ENCODE peak calls at places on chromosomes 2 and 18, in six cellular contexts. P is tibial artery, G is lower lobe of right lung, V is HepG2, N is GM12878, Q is heart right ventricle. B is an unnamed sample. For H3K36me3, the result is how much of the 10 kb centered on the place peaks cover.

GRCh38 chr18:47397671-47398319 is 146.3 kb upstream of the SKOR2 start:
- DNase-seq in P (no peak), G (no peak), V (peak), N (no peak), Q (no peak), B (no peak)

GRCh38 chr2:158845869-158846268 is 50.8 kb downstream of the DAPL1 start:
- DNase-seq in P (no peak), G (no peak), V (no peak), N (no peak), Q (no peak), B (no peak)

GRCh38 chr2:146642066-146642465 is 1202.8 kb upstream of the ACVR2A start:
- DNase-seq in P (no peak), G (no peak), V (peak), N (no peak), Q (no peak), B (no peak)

GRCh38 chr2:47108638-47109372 is 46.3 kb downstream of the STPG4 start:
- DNase-seq in P (no peak), G (no peak), V (no peak), N (no peak), Q (no peak), B (no peak)

GRCh38 chr2:118124293-118124891 is 36.1 kb downstream of the INSIG2 start:
- DNase-seq in P (peak), G (no peak), V (no peak), N (no peak), Q (no peak), B (no peak)

GRCh38 chr2:226618544-226618874 is 181.1 kb downstream of the IRS1 start:
- DNase-seq in P (no peak), G (no peak), V (no peak), N (no peak), Q (no peak), B (no peak)

GRCh38 chr2:121974919-121975654 is 219.6 kb downstream of the TSN start:
- DNase-seq in P (peak), G (peak), V (peak), N (peak), Q (peak), B (peak)

GRCh38 chr2:46451131-46451711 is 28.1 kb upstream of the TMEM247 start:
- DNase-seq in P (peak), G (no peak), V (no peak), N (no peak), Q (no peak), B (no peak)

GRCh38 chr2:120520454-120520853 is 174.5 kb downstream of the INHBB start:
- DNase-seq in P (no peak), G (no peak), V (no peak), N (no peak), Q (no peak), B (no peak)

GRCh38 chr2:75932996-75933395 is 222.3 kb upstream of the GCFC2 start:
- DNase-seq in P (no peak), G (no peak), V (no peak), N (no peak), Q (no peak), B (no peak)

GRCh38 chr2:19574788-19575260 is 216.4 kb upstream of the OSR1 start:
- DNase-seq in P (peak), G (peak), V (no peak), N (no peak), Q (peak), B (no peak)

GRCh38 chr2:72153924-72154323 is 6.3 kb upstream of the CYP26B1 start:
- DNase-seq in P (no peak), G (no peak), V (no peak), N (no peak), Q (no peak), B (no peak)

GRCh38 chr2:81672923-81673322 is 1368.4 kb upstream of the LRRTM1 start:
- DNase-seq in P (no peak), G (no peak), V (no peak), N (no peak), Q (no peak), B (no peak)

GRCh38 chr2:170409164-170409535 is 231.2 kb downstream of the MYO3B start:
- DNase-seq in P (peak), G (peak), V (peak), N (no peak), Q (peak), B (peak)

GRCh38 chr2:201809633-201810032 is 3.3 kb downstream of the CDK15 start:
- DNase-seq in P (no peak), G (no peak), V (no peak), N (no peak), Q (no peak), B (no peak)

GRCh38 chr2:234478121-234478858 is 18.6 kb downstream of the ARL4C start:
- DNase-seq in P (no peak), G (no peak), V (no peak), N (no peak), Q (no peak), B (no peak)

GRCh38 chr2:76953733-76954347 is 568.3 kb downstream of the LRRTM4 start:
- DNase-seq in P (no peak), G (no peak), V (peak), N (peak), Q (no peak), B (no peak)

GRCh38 chr2:52570716-52571115 is 1196.9 kb upstream of the CHAC2 start:
- DNase-seq in P (no peak), G (no peak), V (no peak), N (no peak), Q (no peak), B (no peak)

GRCh38 chr18:49114556-49114955 is 163.8 kb upstream of the SMAD7 start:
- DNase-seq in P (no peak), G (no peak), V (no peak), N (no peak), Q (no peak), B (no peak)

GRCh38 chr2:182924311-182924710 is 57.9 kb upstream of the FRZB start:
- DNase-seq in P (no peak), G (no peak), V (no peak), N (no peak), Q (no peak), B (no peak)

GRCh38 chr2:25825238-25825637 is 53.0 kb downstream of the ASXL2 start:
- DNase-seq in P (no peak), G (no peak), V (no peak), N (no peak), Q (no peak), B (no peak)

GRCh38 chr2:188751786-188752185 is 222.4 kb upstream of the COL3A1 start:
- DNase-seq in P (no peak), G (no peak), V (no peak), N (no peak), Q (no peak), B (no peak)

GRCh38 chr2:107584577-107584976 is 242.1 kb upstream of the RGPD4 start:
- DNase-seq in P (no peak), G (no peak), V (no peak), N (no peak), Q (no peak), B (no peak)

GRCh38 chr2:46122318-46122970 is 174.8 kb upstream of the EPAS1 start:
- DNase-seq in P (no peak), G (no peak), V (no peak), N (no peak), Q (no peak), B (peak)

GRCh38 chr2:108612514-108613183 is 78.4 kb downstream of the LIMS1 start:
- DNase-seq in P (no peak), G (peak), V (no peak), N (peak), Q (no peak), B (no peak)

GRCh38 chr18:13454363-13455150 is 236.0 kb downstream of the LDLRAD4 start:
- DNase-seq in P (no peak), G (no peak), V (no peak), N (no peak), Q (no peak), B (no peak)
- H3K27ac ChIP-seq in P (no peak), G (no peak), V (no peak), N (no peak), Q (no peak), B (no peak)

DNA sequence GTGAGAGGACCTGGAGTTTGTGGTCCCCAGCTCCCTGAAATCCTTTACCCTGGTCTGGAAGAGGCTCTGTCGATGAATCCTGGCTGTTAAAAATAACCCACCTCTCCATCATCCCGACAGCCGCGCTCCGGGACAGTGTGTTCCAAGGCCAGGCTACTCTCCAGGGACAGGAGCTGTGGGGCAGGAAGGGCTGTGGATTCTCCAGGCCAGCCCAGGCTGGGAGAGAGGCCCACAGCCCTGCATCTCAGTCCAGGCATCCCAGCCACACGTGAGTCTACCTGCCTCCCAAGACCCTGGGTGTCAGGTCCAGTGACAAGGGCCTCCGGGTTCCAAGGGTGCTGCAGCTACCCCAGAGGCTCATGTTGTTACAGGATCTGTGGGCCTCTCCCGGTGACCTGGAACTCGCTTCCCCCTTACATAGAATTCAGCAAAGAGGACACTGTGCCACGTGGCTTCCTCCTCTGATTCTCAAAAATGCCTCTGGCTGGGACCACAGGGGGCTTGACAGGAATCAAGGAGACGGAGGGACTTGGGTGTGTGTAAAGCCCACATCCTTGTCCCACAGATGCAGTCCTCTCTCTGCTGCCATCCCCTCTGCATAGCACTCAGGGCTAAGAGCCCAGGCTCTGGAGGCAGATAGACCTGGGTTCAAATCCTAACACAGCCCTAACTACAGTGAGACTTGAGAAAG is 17.3 kb downstream of the ADRA2B start:
- DNase-seq in P (peak), G (peak), V (no peak), N (no peak), Q (peak), B (no peak)
- H3K4me3 ChIP-seq in P (no peak), G (no peak), V (no peak), N (no peak), Q (no peak), B (no peak)

GRCh38 chr18:62294073-62294472 is 31.0 kb upstream of the TNFRSF11A start:
- DNase-seq in P (no peak), G (no peak), V (no peak), N (no peak), Q (no peak), B (no peak)

GRCh38 chr18:62284637-62285036 is 40.5 kb upstream of the TNFRSF11A start:
- DNase-seq in P (no peak), G (no peak), V (no peak), N (no peak), Q (no peak), B (no peak)

GRCh38 chr18:62287753-62288668 is 37.1 kb upstream of the TNFRSF11A start:
- DNase-seq in P (no peak), G (no peak), V (peak), N (no peak), Q (no peak), B (no peak)

GRCh38 chr18:62288669-62289016 is 36.5 kb upstream of the TNFRSF11A start:
- DNase-seq in P (no peak), G (no peak), V (no peak), N (no peak), Q (no peak), B (no peak)

DNA sequence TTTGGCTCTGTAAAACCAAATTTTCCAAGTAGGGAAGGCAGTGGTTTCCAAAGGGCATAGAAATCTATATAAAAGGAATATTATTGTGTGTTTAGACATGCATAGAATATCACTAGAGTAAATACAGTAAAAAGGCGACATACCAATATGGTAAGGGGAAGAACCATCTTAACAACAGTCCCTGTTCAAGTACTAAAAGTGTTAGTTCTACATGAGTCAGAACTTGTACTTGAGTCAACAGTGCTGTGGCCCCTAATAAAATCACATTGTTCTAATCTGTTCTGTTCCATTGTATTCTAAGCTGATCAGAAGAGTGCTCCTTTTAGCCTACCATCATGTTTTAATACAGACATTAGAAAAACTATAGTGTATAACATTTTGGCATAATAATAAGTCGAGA is 36.1 kb upstream of the TNFRSF11A start:
- DNase-seq in P (no peak), G (no peak), V (no peak), N (no peak), Q (no peak), B (no peak)
- H3K36me3 ChIP-seq in P (under half), G (under half), V (under half), N (under half), Q (half or more), B (under half)

GRCh38 chr2:12896283-12897014 is 179.7 kb downstream of the TRIB2 start:
- DNase-seq in P (no peak), G (no peak), V (no peak), N (no peak), Q (no peak), B (no peak)
- H3K27ac ChIP-seq in P (peak), G (no peak), V (no peak), N (no peak), Q (peak), B (no peak)

GRCh38 chr2:149329470-149330126 is 789 bp upstream of the LYPD6 start:
- DNase-seq in P (peak), G (peak), V (peak), N (no peak), Q (peak), B (no peak)

GRCh38 chr2:149332364-149332763 is 2.0 kb downstream of the LYPD6 start:
- DNase-seq in P (no peak), G (no peak), V (no peak), N (no peak), Q (no peak), B (no peak)

GRCh38 chr2:149330127-149331022 is at the start of gene LYPD6:
- DNase-seq in P (peak), G (peak), V (peak), N (no peak), Q (peak), B (peak)

GRCh38 chr2:149329068-149329467 is 1.3 kb upstream of the LYPD6 start:
- DNase-seq in P (no peak), G (no peak), V (no peak), N (no peak), Q (no peak), B (no peak)

DNA sequence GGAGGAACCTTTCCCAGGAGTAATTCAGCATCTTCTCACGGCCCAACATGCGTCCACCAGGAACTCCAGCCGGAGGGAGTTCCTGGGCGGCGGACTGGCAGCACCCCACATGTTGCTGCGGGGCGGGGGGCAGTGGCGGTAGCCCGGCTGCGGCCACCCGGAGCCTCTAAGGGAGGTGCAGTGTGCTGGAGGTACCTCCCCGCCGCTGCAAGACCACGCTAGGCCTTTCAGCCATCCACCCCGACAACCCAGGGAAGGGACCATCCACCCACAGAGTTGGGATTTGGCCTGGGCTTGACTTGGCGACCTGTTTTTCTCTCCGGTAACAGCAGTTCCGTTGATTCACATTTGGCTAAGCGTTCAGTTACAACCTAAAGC is 625 bp downstream of the LYPD6 start:
- DNase-seq in P (no peak), G (no peak), V (no peak), N (no peak), Q (no peak), B (no peak)
- H3K4me3 ChIP-seq in P (peak), G (peak), V (peak), N (peak), Q (peak), B (peak)